ENCODE peak calls at places on chromosomes 7 and 10, in five cellular contexts. I is T-helper 1 cell; G is stimulated activated CD8-positive, alpha-beta memory T cell treated with anti-CD3 and anti-CD28 coated beads, Interleukin-12 subunit alpha, Interleukin-12 subunit beta, amount 100 ng/mL, for 1 hour; U is GM10248; H is epithelial cell of esophagus. K is an unnamed sample.

GRCh38 chr7:12196386-12196785 is 14.7 kb upstream of the TMEM106B start:
- DNase-seq in I (no peak), G (no peak), U (no peak), H (no peak), K (no peak)

GRCh38 chr10:52541082-52541481 is 227.0 kb downstream of the DKK1 start:
- DNase-seq in I (no peak), G (no peak), U (no peak), H (peak; percentile 27), K (no peak)

GRCh38 chr10:94361161-94361794 is 1.5 kb downstream of the NOC3L start:
- DNase-seq in I (no peak), G (no peak), U (no peak), H (peak; percentile 61), K (no peak)

GRCh38 chr10:114246679-114247305 is 7.7 kb downstream of the VWA2 start:
- DNase-seq in I (no peak), G (no peak), U (no peak), H (peak; percentile 91), K (no peak)

GRCh38 chr10:33122014-33122788 is 164.2 kb upstream of the ITGB1 start:
- DNase-seq in I (no peak), G (no peak), U (no peak), H (no peak), K (no peak)

GRCh38 chr10:124866812-124867211 is 65.2 kb downstream of the ABRAXAS2 start:
- DNase-seq in I (no peak), G (no peak), U (no peak), H (no peak), K (no peak)

GRCh38 chr7:12199363-12199762 is 11.7 kb upstream of the TMEM106B start:
- DNase-seq in I (no peak), G (no peak), U (no peak), H (peak; percentile 67), K (no peak)

GRCh38 chr7:151782598-151783448 is 94.1 kb downstream of the PRKAG2 start:
- DNase-seq in I (peak; percentile 36), G (peak; percentile 56), U (peak; percentile 87), H (peak; percentile 29), K (peak; percentile 62)

GRCh38 chr7:30428586-30429530 is 49.7 kb downstream of the NOD1 start:
- DNase-seq in I (no peak), G (no peak), U (no peak), H (no peak), K (no peak)

GRCh38 chr10:129812398-129812797 is 151.7 kb downstream of the EBF3 start:
- DNase-seq in I (no peak), G (no peak), U (no peak), H (no peak), K (no peak)

GRCh38 chr10:3002304-3002703 is 65.0 kb upstream of the PFKP start:
- DNase-seq in I (no peak), G (no peak), U (no peak), H (peak; percentile 15), K (no peak)

GRCh38 chr7:115987486-115987885 is 43.1 kb downstream of the TFEC start:
- DNase-seq in I (no peak), G (no peak), U (no peak), H (no peak), K (no peak)

GRCh38 chr7:37081436-37081835 is 357.1 kb upstream of the AOAH start:
- DNase-seq in I (no peak), G (no peak), U (no peak), H (peak; percentile 51), K (peak; percentile 9)

GRCh38 chr10:29895436-29895835 is 163.9 kb downstream of the JCAD start:
- DNase-seq in I (no peak), G (no peak), U (no peak), H (peak; percentile 26), K (no peak)

GRCh38 chr7:149188213-149188612 is 7.1 kb upstream of the ZNF282 start:
- DNase-seq in I (no peak), G (no peak), U (no peak), H (no peak), K (no peak)

GRCh38 chr7:22444181-22444966 is 55.6 kb downstream of the STEAP1B start:
- DNase-seq in I (no peak), G (no peak), U (no peak), H (peak; percentile 78), K (no peak)

GRCh38 chr7:148031019-148031418 is 559.5 kb upstream of the C7orf33 start:
- DNase-seq in I (no peak), G (no peak), U (no peak), H (no peak), K (no peak)

GRCh38 chr7:151104411-151105235 is 18.3 kb downstream of the AGAP3 start:
- DNase-seq in I (no peak), G (no peak), U (no peak), H (no peak), K (no peak)

GRCh38 chr7:90968871-90969270 is 295.4 kb upstream of the FZD1 start:
- DNase-seq in I (no peak), G (no peak), U (no peak), H (no peak), K (no peak)

GRCh38 chr10:31368724-31369123 is 49.7 kb downstream of the ZEB1 start:
- DNase-seq in I (no peak), G (no peak), U (no peak), H (no peak), K (no peak)

GRCh38 chr7:130273863-130274262 is 7.2 kb downstream of the CPA2 start:
- DNase-seq in I (no peak), G (no peak), U (no peak), H (peak; percentile 36), K (no peak)

GRCh38 chr7:148481965-148482626 is 108.5 kb upstream of the C7orf33 start:
- DNase-seq in I (no peak), G (no peak), U (no peak), H (peak; percentile 64), K (no peak)

GRCh38 chr10:34985823-34986222 is 104.3 kb downstream of the CUL2 start:
- DNase-seq in I (no peak), G (no peak), U (no peak), H (peak; percentile 58), K (no peak)

GRCh38 chr10:26437637-26438461 is at the start of gene APBB1IP:
- DNase-seq in I (peak; percentile 8), G (no peak), U (peak; percentile 60), H (peak; percentile 6), K (peak; percentile 43)

GRCh38 chr7:13932131-13932530 is 57.3 kb downstream of the ETV1 start:
- DNase-seq in I (no peak), G (no peak), U (no peak), H (no peak), K (no peak)

GRCh38 chr10:58704226-58705200 is 191.8 kb downstream of the BICC1 start:
- DNase-seq in I (no peak), G (no peak), U (no peak), H (no peak), K (no peak)

K was measured in CD8-positive, alpha-beta T cell.